ENCODE peak calls at places on chromosomes 11 and 22, in eight cellular contexts. L is upper lobe of right lung; S is nephron progenitor cell; Q is astrocyte of the spinal cord; A is fibroblast of the aortic adventitia; P is cardiac fibroblast; Y is stimulated activated CD4-positive, alpha-beta T cell treated with anti-CD3 and anti-CD28 coated beads, Interleukin-4, amount 100 ng/mL, for 4 hours; E is GM10248. J is an unnamed sample.

GRCh38 chr22:29139965-29140782 is 65.5 kb upstream of the EMID1 start:
- DNase-seq in L (no peak), Y (no peak), Q (no peak), A (peak; percentile 89), E (no peak), P (peak; percentile 39), S (no peak), J (peak; percentile 90)

GRCh38 chr11:44356351-44356750 is 46.4 kb upstream of the ALX4 start:
- DNase-seq in L (peak; percentile 34), E (no peak), A (no peak), Q (no peak), P (no peak), S (no peak), Y (no peak), J (no peak)

GRCh38 chr11:127564803-127565202 is 564.2 kb upstream of the KIRREL3 start:
- DNase-seq in S (no peak), A (no peak), P (no peak), Y (no peak), Q (peak; percentile 84), E (no peak), L (no peak), J (no peak)

GRCh38 chr11:130876931-130877330 is 39.3 kb downstream of the SNX19 start:
- DNase-seq in L (no peak), S (no peak), Q (no peak), A (no peak), Y (no peak), E (no peak), P (no peak), J (no peak)

GRCh38 chr11:2420502-2421225 is 20.1 kb downstream of the TSSC4 start:
- DNase-seq in P (peak; percentile 67), S (peak; percentile 83), Q (peak; percentile 59), Y (peak; percentile 75), L (peak; percentile 88), A (peak; percentile 69), E (peak; percentile 92), J (peak; percentile 92)

GRCh38 chr11:86524603-86525352 is 147.6 kb downstream of the ME3 start:
- DNase-seq in Y (no peak), P (peak; percentile 76), A (peak; percentile 53), L (no peak), E (no peak), S (no peak), Q (peak; percentile 76), J (peak; percentile 59)

GRCh38 chr11:19241260-19242183 is 777 bp upstream of the E2F8 start:
- DNase-seq in Y (no peak), S (peak; percentile 72), Q (peak; percentile 6), A (no peak), L (peak; percentile 68), P (no peak), E (peak; percentile 80), J (no peak)

GRCh38 chr11:11010624-11011127 is 152.8 kb upstream of the ZBED5 start:
- DNase-seq in L (no peak), Q (peak; percentile 4), Y (no peak), A (no peak), E (no peak), S (peak; percentile 33), P (peak; percentile 18), J (peak; percentile 33)

GRCh38 chr11:119663279-119663678 is 65.7 kb downstream of the NECTIN1 start:
- DNase-seq in L (no peak), A (no peak), E (no peak), P (no peak), S (no peak), Y (no peak), Q (no peak), J (no peak)

GRCh38 chr11:59968395-59968783 is 4.6 kb downstream of the OOSP4A start:
- DNase-seq in A (no peak), Y (no peak), Q (no peak), S (no peak), P (no peak), L (no peak), E (no peak), J (no peak)

GRCh38 chr22:49664371-49664881 is 163.2 kb downstream of the BRD1 start:
- DNase-seq in S (no peak), A (no peak), Y (no peak), E (no peak), Q (no peak), L (peak; percentile 44), P (no peak), J (no peak)

GRCh38 chr22:46537946-46538815 is 761 bp upstream of the CELSR1 start:
- DNase-seq in Y (no peak), A (peak; percentile 52), L (peak; percentile 83), Q (peak; percentile 35), P (peak; percentile 38), E (no peak), S (peak; percentile 62), J (peak; percentile 55)

GRCh38 chr11:120835601-120836228 is 188.2 kb upstream of the TBCEL start:
- DNase-seq in Y (no peak), S (no peak), L (no peak), Q (no peak), P (no peak), A (no peak), E (peak; percentile 71), J (no peak)

GRCh38 chr11:57499413-57499982 is 16.0 kb downstream of the SLC43A1 start:
- DNase-seq in Q (peak; percentile 93), L (peak; percentile 97), P (peak; percentile 87), Y (no peak), A (peak; percentile 87), E (peak; percentile 81), S (peak; percentile 99), J (peak; percentile 98)

GRCh38 chr11:102807921-102808320 is 10.0 kb upstream of the MMP1 start:
- DNase-seq in L (peak; percentile 65), A (no peak), Y (no peak), P (peak; percentile 18), S (peak; percentile 41), E (no peak), Q (peak; percentile 32), J (no peak)

GRCh38 chr11:18771266-18772035 is 20.1 kb downstream of the PTPN5 start:
- DNase-seq in E (no peak), Y (no peak), P (no peak), S (no peak), L (no peak), Q (no peak), A (no peak), J (no peak)

GRCh38 chr11:76317296-76317695 is 63.6 kb downstream of the THAP12 start:
- DNase-seq in L (no peak), E (no peak), Y (no peak), Q (no peak), P (no peak), A (no peak), S (no peak), J (no peak)

GRCh38 chr11:132158091-132158490 is 787.7 kb downstream of the NTM start:
- DNase-seq in P (peak; percentile 41), S (no peak), Y (no peak), A (no peak), Q (no peak), L (no peak), E (no peak), J (peak; percentile 5)

GRCh38 chr22:23251445-23252093 is 71.3 kb downstream of the BCR start:
- DNase-seq in Q (no peak), S (no peak), A (peak; percentile 41), L (no peak), Y (no peak), P (peak; percentile 50), E (no peak), J (no peak)

GRCh38 chr11:7251836-7252682 is at the start of gene SYT9:
- DNase-seq in P (peak; percentile 29), L (peak; percentile 79), Y (peak; percentile 19), Q (peak; percentile 16), E (peak; percentile 50), S (peak; percentile 87), A (peak; percentile 15), J (peak; percentile 47)

GRCh38 chr11:86891020-86891419 is 64.2 kb downstream of the FZD4 start:
- DNase-seq in Y (no peak), L (no peak), A (no peak), P (no peak), E (no peak), S (no peak), Q (no peak), J (no peak)

GRCh38 chr11:795638-796564 is 2.2 kb downstream of the SLC25A22 start:
- DNase-seq in L (peak; percentile 92), P (peak; percentile 81), A (peak; percentile 70), S (peak; percentile 47), Q (peak; percentile 82), E (peak; percentile 93), Y (peak; percentile 76), J (peak; percentile 92)

GRCh38 chr11:121927359-121927758 is 188.7 kb downstream of the BLID start:
- DNase-seq in Q (no peak), Y (no peak), E (no peak), P (no peak), L (no peak), A (no peak), S (no peak), J (no peak)

GRCh38 chr11:60504219-60504618 is 11.0 kb upstream of the MS4A13 start:
- DNase-seq in L (no peak), Q (no peak), Y (no peak), S (no peak), E (no peak), A (no peak), P (no peak), J (no peak)